ENCODE peak calls at places on chromosome 6, in ten cellular contexts. N is HS-5; X is CD8-positive, alpha-beta memory T cell; D is CD4-positive, alpha-beta T cell; I is aorta; L is activated T-helper 1 cell treated with anti-CD3 and anti-CD28 coated beads, Interleukin-12 subunit alpha, Interleukin-12 subunit beta, Interleukin-2, Interleukin-4 antibody, amounts not matched to agents 30 ng/mL and 10 ng/mL and 1 ng/mL, durations not matched to agents 14 hours and 24 hours and 36 hours; K is LoVo; H is iPS-NIHi11; R is RKO; G is left lung. A is an unnamed sample.

GRCh38 chr6:45898941-45899682 is 116.5 kb downstream of the CLIC5 start:
- DNase-seq in N (no peak), X (no peak), D (no peak), I (no peak), L (no peak), K (no peak), H (peak), R (no peak), G (no peak), A (no peak)

GRCh38 chr6:45722876-45723275 is 292.8 kb downstream of the CLIC5 start:
- DNase-seq in N (no peak), X (no peak), D (no peak), I (no peak), L (no peak), K (peak), H (no peak), R (no peak), G (no peak), A (no peak)

GRCh38 chr6:168222261-168222660 is 97.3 kb downstream of the DACT2 start:
- DNase-seq in N (no peak), X (no peak), D (no peak), I (no peak), L (no peak), K (no peak), H (no peak), R (no peak), G (no peak), A (no peak)

GRCh38 chr6:131654326-131654725 is 17.2 kb downstream of the ENPP3 start:
- DNase-seq in N (no peak), X (no peak), D (no peak), I (no peak), L (no peak), K (no peak), H (no peak), R (no peak), G (no peak), A (no peak)

GRCh38 chr6:14885471-14885987 is 360.3 kb upstream of the JARID2 start:
- DNase-seq in N (no peak), X (no peak), D (no peak), I (no peak), L (no peak), K (no peak), H (no peak), R (no peak), G (no peak), A (no peak)

GRCh38 chr6:87068804-87069203 is 26.1 kb downstream of the CGA start:
- DNase-seq in N (no peak), X (no peak), D (no peak), I (no peak), L (no peak), K (no peak), H (no peak), R (no peak), G (no peak), A (no peak)

GRCh38 chr6:168713013-168713412 is 272.0 kb downstream of the SMOC2 start:
- DNase-seq in N (no peak), X (no peak), D (no peak), I (no peak), L (no peak), K (no peak), H (no peak), R (no peak), G (no peak), A (no peak)

GRCh38 chr6:84731901-84732300 is 32.5 kb downstream of the TBX18 start:
- DNase-seq in N (no peak), X (no peak), D (no peak), I (no peak), L (no peak), K (no peak), H (no peak), R (no peak), G (no peak), A (no peak)

GRCh38 chr6:40822619-40823018 is 216.4 kb downstream of the UNC5CL start:
- DNase-seq in N (peak), X (no peak), D (no peak), I (no peak), L (no peak), K (no peak), H (no peak), R (no peak), G (no peak), A (no peak)

GRCh38 chr6:132648356-132648755 is 10.6 kb downstream of the TAAR1 start:
- DNase-seq in N (peak), X (peak), D (no peak), I (no peak), L (peak), K (no peak), H (no peak), R (peak), G (no peak), A (no peak)

GRCh38 chr6:156396068-156396771 is 381.0 kb upstream of the ARID1B start:
- DNase-seq in N (no peak), X (peak), D (peak), I (no peak), L (peak), K (no peak), H (no peak), R (no peak), G (no peak), A (peak)

GRCh38 chr6:149783551-149783950 is 34.0 kb downstream of the PCMT1 start:
- DNase-seq in N (no peak), X (no peak), D (no peak), I (no peak), L (no peak), K (no peak), H (no peak), R (no peak), G (no peak), A (no peak)

GRCh38 chr6:138517635-138518034 is 18.3 kb upstream of the NHSL1 start:
- DNase-seq in N (no peak), X (peak), D (peak), I (peak), L (peak), K (peak), H (peak), R (peak), G (no peak), A (peak)

GRCh38 chr6:141326426-141326825 is 806.3 kb upstream of the GJE1 start:
- DNase-seq in N (peak), X (peak), D (no peak), I (no peak), L (no peak), K (peak), H (peak), R (peak), G (no peak), A (peak)

GRCh38 chr6:63821442-63821841 is 185.8 kb downstream of the PHF3 start:
- DNase-seq in N (no peak), X (no peak), D (no peak), I (no peak), L (no peak), K (no peak), H (no peak), R (no peak), G (no peak), A (no peak)

GRCh38 chr6:36927691-36928546 is 26.6 kb upstream of the PI16 start:
- DNase-seq in N (no peak), X (no peak), D (no peak), I (no peak), L (no peak), K (no peak), H (no peak), R (no peak), G (no peak), A (no peak)

GRCh38 chr6:108452725-108453195 is 108.0 kb upstream of the FOXO3 start:
- DNase-seq in N (no peak), X (no peak), D (no peak), I (no peak), L (no peak), K (no peak), H (peak), R (no peak), G (no peak), A (no peak)

GRCh38 chr6:88349511-88349910 is 183.4 kb upstream of the CNR1 start:
- DNase-seq in N (no peak), X (no peak), D (no peak), I (no peak), L (no peak), K (no peak), H (no peak), R (no peak), G (no peak), A (no peak)

GRCh38 chr6:89525786-89526562 is 93.0 kb downstream of the ANKRD6 start:
- DNase-seq in N (no peak), X (no peak), D (no peak), I (no peak), L (no peak), K (no peak), H (no peak), R (no peak), G (no peak), A (no peak)

GRCh38 chr6:125598422-125598821 is 151.0 kb upstream of the HEY2 start:
- DNase-seq in N (peak), X (no peak), D (no peak), I (peak), L (no peak), K (no peak), H (no peak), R (peak), G (no peak), A (no peak)

GRCh38 chr6:105641507-105641906 is 238.6 kb upstream of the PREP start:
- DNase-seq in N (no peak), X (no peak), D (no peak), I (no peak), L (no peak), K (no peak), H (no peak), R (no peak), G (no peak), A (no peak)

GRCh38 chr6:156787569-156788492 is 10.7 kb downstream of the ARID1B start:
- DNase-seq in N (no peak), X (no peak), D (no peak), I (no peak), L (no peak), K (no peak), H (no peak), R (no peak), G (no peak), A (no peak)

GRCh38 chr6:22906091-22906549 is 336.8 kb downstream of the HDGFL1 start:
- DNase-seq in N (no peak), X (no peak), D (no peak), I (no peak), L (no peak), K (peak), H (peak), R (peak), G (no peak), A (no peak)

GRCh38 chr6:157755752-157756411 is 67.2 kb upstream of the SNX9 start:
- DNase-seq in N (no peak), X (no peak), D (no peak), I (no peak), L (no peak), K (no peak), H (no peak), R (no peak), G (no peak), A (peak)

GRCh38 chr6:26285143-26286134 is 79.6 kb upstream of the BTN3A2 start:
- DNase-seq in N (peak), X (peak), D (peak), I (peak), L (peak), K (peak), H (peak), R (peak), G (peak), A (peak)

GRCh38 chr6:42118162-42119001 is 24.0 kb downstream of the C6orf132 start:
- DNase-seq in N (no peak), X (no peak), D (no peak), I (peak), L (no peak), K (peak), H (no peak), R (no peak), G (peak), A (no peak)

GRCh38 chr6:99613705-99614429 is 7.2 kb downstream of the PRDM13 start:
- DNase-seq in N (no peak), X (no peak), D (no peak), I (no peak), L (no peak), K (no peak), H (peak), R (no peak), G (peak), A (no peak)

GRCh38 chr6:130680118-130680517 is 147.1 kb upstream of the SMLR1 start:
- DNase-seq in N (no peak), X (no peak), D (no peak), I (no peak), L (no peak), K (no peak), H (no peak), R (no peak), G (no peak), A (no peak)

GRCh38 chr6:147297663-147298313 is 93.6 kb downstream of the STXBP5 start:
- DNase-seq in N (no peak), X (peak), D (no peak), I (no peak), L (no peak), K (no peak), H (no peak), R (no peak), G (no peak), A (no peak)

GRCh38 chr6:131980791-131981623 is 29.8 kb upstream of the CCN2 start:
- DNase-seq in N (no peak), X (no peak), D (no peak), I (no peak), L (no peak), K (peak), H (no peak), R (no peak), G (no peak), A (no peak)

GRCh38 chr6:117919775-117920492 is 12.9 kb downstream of the SLC35F1 start:
- DNase-seq in N (no peak), X (no peak), D (no peak), I (peak), L (no peak), K (no peak), H (peak), R (no peak), G (peak), A (no peak)

GRCh38 chr6:20137837-20138236 is 74.4 kb downstream of the MBOAT1 start:
- DNase-seq in N (no peak), X (no peak), D (no peak), I (no peak), L (no peak), K (no peak), H (no peak), R (no peak), G (no peak), A (no peak)

GRCh38 chr6:150600302-150601017 is 775 bp downstream of the PLEKHG1 start:
- DNase-seq in N (peak), X (peak), D (peak), I (peak), L (peak), K (peak), H (peak), R (peak), G (peak), A (peak)

GRCh38 chr6:166173292-166173951 is 5.8 kb upstream of the TBXT start:
- DNase-seq in N (no peak), X (no peak), D (no peak), I (no peak), L (no peak), K (no peak), H (peak), R (no peak), G (no peak), A (no peak)

A was measured in T-helper 22 cell.